ENCODE peak calls at places on chromosomes 2 and 18, in six cellular contexts. One of them, this sample, is unnamed.
A peak's percentile ranks its signal among the peaks of the same experiment; 100 is the strongest.

GRCh38 chr2:236636714-236637485 is 67.3 kb downstream of the ACKR3 start:
- DNase-seq in HT1080: no peak
- DNase-seq in skeletal muscle cell: no peak
- DNase-seq in NAMALWA: no peak
- DNase-seq in mesendoderm: no peak
- DNase-seq in cardiac fibroblast: no peak
- DNase-seq in this sample: no peak

GRCh38 chr18:45957100-45957499 is 10.0 kb downstream of the EPG5 start:
- DNase-seq in NAMALWA: no peak
- DNase-seq in HT1080: peak; percentile 12
- DNase-seq in mesendoderm: no peak
- DNase-seq in cardiac fibroblast: peak; percentile 55
- DNase-seq in skeletal muscle cell: no peak
- DNase-seq in this sample: no peak

GRCh38 chr2:168469281-168469988 is 13.4 kb downstream of the CERS6 start:
- DNase-seq in NAMALWA: peak; percentile 54
- DNase-seq in cardiac fibroblast: no peak
- DNase-seq in skeletal muscle cell: no peak
- DNase-seq in HT1080: no peak
- DNase-seq in mesendoderm: no peak
- DNase-seq in this sample: no peak

GRCh38 chr18:57086163-57086562 is 60.7 kb upstream of the BOD1L2 start:
- DNase-seq in HT1080: no peak
- DNase-seq in NAMALWA: no peak
- DNase-seq in skeletal muscle cell: no peak
- DNase-seq in mesendoderm: no peak
- DNase-seq in cardiac fibroblast: no peak
- DNase-seq in this sample: no peak

GRCh38 chr2:45173513-45173912 is 164.3 kb upstream of the SIX2 start:
- DNase-seq in mesendoderm: no peak
- DNase-seq in HT1080: peak; percentile 96
- DNase-seq in skeletal muscle cell: peak; percentile 97
- DNase-seq in cardiac fibroblast: peak; percentile 96
- DNase-seq in NAMALWA: no peak
- DNase-seq in this sample: peak; percentile 92

GRCh38 chr18:66603941-66604627 is at the start of gene CDH19:
- DNase-seq in NAMALWA: no peak
- DNase-seq in skeletal muscle cell: no peak
- DNase-seq in mesendoderm: no peak
- DNase-seq in HT1080: no peak
- DNase-seq in cardiac fibroblast: peak; percentile 75
- DNase-seq in this sample: no peak

GRCh38 chr2:46735108-46735691 is 180.4 kb downstream of the MCFD2 start:
- DNase-seq in cardiac fibroblast: no peak
- DNase-seq in mesendoderm: no peak
- DNase-seq in HT1080: no peak
- DNase-seq in skeletal muscle cell: no peak
- DNase-seq in NAMALWA: no peak
- DNase-seq in this sample: no peak

GRCh38 chr2:121530210-121530562 is 494 bp upstream of the RNU4ATAC start:
- DNase-seq in HT1080: peak; percentile 81
- DNase-seq in skeletal muscle cell: peak; percentile 27
- DNase-seq in NAMALWA: no peak
- DNase-seq in mesendoderm: peak; percentile 89
- DNase-seq in cardiac fibroblast: peak; percentile 78
- DNase-seq in this sample: peak; percentile 84

GRCh38 chr2:74225698-74226459 is 27.5 kb downstream of the MTHFD2 start:
- DNase-seq in NAMALWA: no peak
- DNase-seq in cardiac fibroblast: no peak
- DNase-seq in mesendoderm: no peak
- DNase-seq in HT1080: no peak
- DNase-seq in skeletal muscle cell: no peak
- DNase-seq in this sample: no peak

This sample was measured in Daoy.